ENCODE peak calls at places on chromosomes 1 and 21, in five cellular contexts. One of them, this sample, is unnamed. For H3K4me1, the result is how much of the 10 kb centered on the place peaks cover.

GRCh38 chr1:24898152-24898908 is 31.7 kb downstream of the RUNX3 start:
- DNase-seq in lung: peak
- DNase-seq in right lobe of liver: peak
- DNase-seq in stomach: peak
- DNase-seq in adrenal gland: peak
- DNase-seq in this sample: peak

GRCh38 chr1:18557621-18558465 is 72.8 kb upstream of the PAX7 start:
- DNase-seq in lung: peak
- DNase-seq in right lobe of liver: no peak
- DNase-seq in stomach: peak
- DNase-seq in adrenal gland: no peak
- DNase-seq in this sample: no peak

GRCh38 chr1:160768295-160768657 is 27.7 kb upstream of the LY9 start:
- DNase-seq in lung: no peak
- DNase-seq in right lobe of liver: peak
- DNase-seq in stomach: peak
- DNase-seq in adrenal gland: peak
- DNase-seq in this sample: peak

GRCh38 chr1:167219194-167219593 is 1.5 kb upstream of the POU2F1 start:
- DNase-seq in lung: no peak
- DNase-seq in right lobe of liver: no peak
- DNase-seq in stomach: no peak
- DNase-seq in adrenal gland: no peak
- DNase-seq in this sample: peak

GRCh38 chr21:21097425-21097824 is 99.2 kb downstream of the NCAM2 start:
- DNase-seq in lung: no peak
- DNase-seq in right lobe of liver: no peak
- DNase-seq in stomach: no peak
- DNase-seq in adrenal gland: no peak
- DNase-seq in this sample: no peak

GRCh38 chr1:178046856-178047255 is 47.0 kb upstream of the RASAL2 start:
- DNase-seq in lung: no peak
- DNase-seq in right lobe of liver: no peak
- DNase-seq in stomach: no peak
- DNase-seq in adrenal gland: no peak
- DNase-seq in this sample: no peak

GRCh38 chr1:77594366-77595112 is 87.9 kb downstream of the ZZZ3 start:
- DNase-seq in lung: no peak
- DNase-seq in right lobe of liver: no peak
- DNase-seq in stomach: no peak
- DNase-seq in adrenal gland: no peak
- DNase-seq in this sample: no peak

GRCh38 chr1:28887418-28887834 is 26.9 kb upstream of the EPB41 start:
- DNase-seq in lung: no peak
- DNase-seq in right lobe of liver: peak
- DNase-seq in stomach: peak
- DNase-seq in adrenal gland: peak
- DNase-seq in this sample: no peak

GRCh38 chr1:47705517-47706130 is 267.8 kb downstream of the FOXD2 start:
- DNase-seq in lung: no peak
- DNase-seq in right lobe of liver: no peak
- DNase-seq in stomach: no peak
- DNase-seq in adrenal gland: no peak
- DNase-seq in this sample: peak

GRCh38 chr1:47703161-47703825 is 265.4 kb downstream of the FOXD2 start:
- DNase-seq in lung: no peak
- DNase-seq in right lobe of liver: no peak
- DNase-seq in stomach: no peak
- DNase-seq in adrenal gland: no peak
- DNase-seq in this sample: no peak

GRCh38 chr1:47701283-47701682 is 263.4 kb downstream of the FOXD2 start:
- DNase-seq in lung: no peak
- DNase-seq in right lobe of liver: no peak
- DNase-seq in stomach: no peak
- DNase-seq in adrenal gland: no peak
- DNase-seq in this sample: no peak

GRCh38 chr1:47701741-47702515 is 264.1 kb downstream of the FOXD2 start:
- DNase-seq in lung: no peak
- DNase-seq in right lobe of liver: no peak
- DNase-seq in stomach: no peak
- DNase-seq in adrenal gland: no peak
- DNase-seq in this sample: no peak

GRCh38 chr1:47703981-47704596 is 266.2 kb downstream of the FOXD2 start:
- DNase-seq in lung: no peak
- DNase-seq in right lobe of liver: no peak
- DNase-seq in stomach: no peak
- DNase-seq in adrenal gland: no peak
- DNase-seq in this sample: peak
- H3K4me3 ChIP-seq in lung: no peak
- H3K4me3 ChIP-seq in right lobe of liver: no peak
- H3K4me3 ChIP-seq in stomach: no peak
- H3K4me3 ChIP-seq in adrenal gland: no peak
- H3K4me3 ChIP-seq in this sample: no peak

DNA sequence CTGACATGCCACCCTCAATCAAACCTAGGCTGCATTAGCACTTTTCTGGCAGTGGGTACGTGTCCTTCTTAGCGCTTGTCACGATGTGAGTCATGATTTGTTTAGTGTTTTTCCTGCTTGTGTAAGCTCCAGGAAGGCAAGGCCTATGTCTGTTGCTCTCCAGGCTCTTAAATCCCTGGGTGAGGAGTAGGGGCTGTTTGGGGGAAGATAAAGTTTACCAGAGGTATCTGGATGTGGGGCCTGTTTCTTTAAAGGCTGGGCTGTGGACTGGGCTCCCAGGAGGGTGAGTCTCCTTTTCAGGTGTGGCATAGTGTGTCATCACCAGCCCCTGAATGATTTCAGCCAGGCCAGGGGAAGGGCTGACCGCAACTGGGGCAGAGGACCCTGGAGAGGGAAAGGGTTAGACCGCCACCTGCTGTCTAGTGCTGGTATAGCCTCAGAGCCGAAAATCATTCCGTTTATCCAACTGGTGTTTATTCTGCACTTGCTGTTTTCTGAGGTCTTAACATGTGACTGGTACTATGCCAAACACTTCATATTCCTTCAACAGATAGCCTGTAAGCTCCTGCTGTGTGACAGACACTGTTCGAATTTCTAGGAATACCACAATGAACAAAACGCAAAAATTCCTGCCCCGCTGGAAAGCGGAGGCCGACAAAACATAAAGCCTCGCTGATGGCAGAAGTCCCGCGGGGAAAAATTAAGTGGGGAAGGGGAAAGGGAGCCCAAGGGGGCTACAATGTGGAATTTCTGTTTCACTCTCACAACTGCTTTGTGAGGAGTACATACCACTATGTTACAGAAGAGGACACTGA is 9.7 kb downstream of the SERINC2 start:
- DNase-seq in lung: peak
- DNase-seq in right lobe of liver: peak
- DNase-seq in stomach: peak
- DNase-seq in adrenal gland: peak
- DNase-seq in this sample: peak
- H3K4me1 ChIP-seq in lung: under half
- H3K4me1 ChIP-seq in right lobe of liver: under half
- H3K4me1 ChIP-seq in stomach: under half
- H3K4me1 ChIP-seq in adrenal gland: under half
- H3K4me1 ChIP-seq in this sample: under half

GRCh38 chr1:54272134-54272533 is 72.2 kb downstream of the MRPL37 start:
- DNase-seq in lung: no peak
- DNase-seq in right lobe of liver: no peak
- DNase-seq in stomach: no peak
- DNase-seq in adrenal gland: no peak
- DNase-seq in this sample: no peak
- H3K27ac ChIP-seq in lung: no peak
- H3K27ac ChIP-seq in right lobe of liver: peak
- H3K27ac ChIP-seq in stomach: peak
- H3K27ac ChIP-seq in adrenal gland: peak
- H3K27ac ChIP-seq in this sample: peak

GRCh38 chr1:192807221-192807967 is 1.4 kb upstream of the RGS2 start:
- DNase-seq in lung: no peak
- DNase-seq in right lobe of liver: no peak
- DNase-seq in stomach: no peak
- DNase-seq in adrenal gland: no peak
- DNase-seq in this sample: peak
- H3K4me3 ChIP-seq in lung: no peak
- H3K4me3 ChIP-seq in right lobe of liver: peak
- H3K4me3 ChIP-seq in stomach: peak
- H3K4me3 ChIP-seq in adrenal gland: no peak
- H3K4me3 ChIP-seq in this sample: peak

GRCh38 chr1:114707604-114708003 is 9.0 kb downstream of the NRAS start:
- DNase-seq in lung: no peak
- DNase-seq in right lobe of liver: no peak
- DNase-seq in stomach: no peak
- DNase-seq in adrenal gland: no peak
- DNase-seq in this sample: no peak

GRCh38 chr1:114715952-114716303 is 643 bp downstream of the NRAS start:
- DNase-seq in lung: no peak
- DNase-seq in right lobe of liver: no peak
- DNase-seq in stomach: no peak
- DNase-seq in adrenal gland: no peak
- DNase-seq in this sample: no peak

GRCh38 chr1:114716304-114717158 is at the start of gene NRAS:
- DNase-seq in lung: peak
- DNase-seq in right lobe of liver: peak
- DNase-seq in stomach: peak
- DNase-seq in adrenal gland: peak
- DNase-seq in this sample: peak

GRCh38 chr1:114710360-114710759 is 6.2 kb downstream of the NRAS start:
- DNase-seq in lung: no peak
- DNase-seq in right lobe of liver: no peak
- DNase-seq in stomach: no peak
- DNase-seq in adrenal gland: no peak
- DNase-seq in this sample: no peak

GRCh38 chr1:114712987-114713386 is 3.6 kb downstream of the NRAS start:
- DNase-seq in lung: no peak
- DNase-seq in right lobe of liver: no peak
- DNase-seq in stomach: no peak
- DNase-seq in adrenal gland: no peak
- DNase-seq in this sample: no peak
- H3K4me1 ChIP-seq in lung: under half
- H3K4me1 ChIP-seq in right lobe of liver: under half
- H3K4me1 ChIP-seq in stomach: under half
- H3K4me1 ChIP-seq in adrenal gland: under half
- H3K4me1 ChIP-seq in this sample: under half

GRCh38 chr1:41278076-41278475 is 36.0 kb upstream of the SCMH1 start:
- DNase-seq in lung: no peak
- DNase-seq in right lobe of liver: no peak
- DNase-seq in stomach: no peak
- DNase-seq in adrenal gland: no peak
- DNase-seq in this sample: no peak

GRCh38 chr1:41272601-41273000 is 30.5 kb upstream of the SCMH1 start:
- DNase-seq in lung: no peak
- DNase-seq in right lobe of liver: no peak
- DNase-seq in stomach: no peak
- DNase-seq in adrenal gland: no peak
- DNase-seq in this sample: no peak

GRCh38 chr1:41277371-41277994 is 35.4 kb upstream of the SCMH1 start:
- DNase-seq in lung: no peak
- DNase-seq in right lobe of liver: no peak
- DNase-seq in stomach: no peak
- DNase-seq in adrenal gland: no peak
- DNase-seq in this sample: no peak

GRCh38 chr1:41274827-41275519 is 32.9 kb upstream of the SCMH1 start:
- DNase-seq in lung: no peak
- DNase-seq in right lobe of liver: no peak
- DNase-seq in stomach: no peak
- DNase-seq in adrenal gland: no peak
- DNase-seq in this sample: no peak

GRCh38 chr1:41275831-41276230 is 33.7 kb upstream of the SCMH1 start:
- DNase-seq in lung: no peak
- DNase-seq in right lobe of liver: no peak
- DNase-seq in stomach: no peak
- DNase-seq in adrenal gland: no peak
- DNase-seq in this sample: no peak
- H3K27ac ChIP-seq in lung: no peak
- H3K27ac ChIP-seq in right lobe of liver: no peak
- H3K27ac ChIP-seq in stomach: no peak
- H3K27ac ChIP-seq in adrenal gland: no peak
- H3K27ac ChIP-seq in this sample: no peak

DNA sequence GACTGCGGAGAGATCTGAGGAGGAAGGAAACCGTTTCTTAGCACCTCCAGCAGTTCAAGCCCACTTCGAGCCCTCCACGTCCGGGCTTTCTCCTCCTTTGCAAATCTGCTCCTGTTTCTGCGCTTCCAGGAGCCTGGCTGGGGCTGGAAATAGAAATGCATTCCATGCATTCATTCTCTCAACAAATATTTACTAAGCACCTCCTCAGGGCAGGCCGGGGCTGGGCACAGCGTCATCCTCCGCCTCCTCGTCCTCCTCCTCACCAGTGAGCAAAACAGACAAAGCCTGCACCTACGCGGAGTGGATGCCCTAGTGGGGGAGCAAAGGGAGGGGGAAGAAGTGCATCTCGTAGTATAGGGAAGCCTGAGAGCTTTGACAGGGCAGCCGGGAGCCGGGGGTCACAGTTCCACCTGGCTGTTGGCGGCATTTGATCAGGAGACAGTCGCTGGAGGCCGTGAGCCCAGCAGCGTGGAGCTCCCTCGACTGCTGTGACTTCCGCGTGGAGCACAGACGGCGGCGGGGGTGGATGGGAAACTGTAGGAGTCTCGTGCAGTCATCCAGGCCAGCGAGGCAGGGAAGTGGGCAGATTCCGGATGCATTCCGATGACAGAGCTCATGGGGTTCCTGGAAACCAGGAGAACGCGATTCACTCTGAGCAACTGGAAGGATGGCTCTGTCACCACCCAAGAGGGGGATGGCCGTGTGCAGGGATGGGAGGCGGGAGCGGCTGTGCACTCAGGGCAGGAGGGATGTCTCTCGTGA is 93.4 kb downstream of the SIK1 start:
- DNase-seq in lung: peak
- DNase-seq in right lobe of liver: peak
- DNase-seq in stomach: peak
- DNase-seq in adrenal gland: no peak
- DNase-seq in this sample: peak
- H3K4me3 ChIP-seq in lung: no peak
- H3K4me3 ChIP-seq in right lobe of liver: no peak
- H3K4me3 ChIP-seq in stomach: peak
- H3K4me3 ChIP-seq in adrenal gland: no peak
- H3K4me3 ChIP-seq in this sample: peak

GRCh38 chr1:147204080-147204479 is 21.1 kb downstream of the FMO5 start:
- DNase-seq in lung: no peak
- DNase-seq in right lobe of liver: no peak
- DNase-seq in stomach: no peak
- DNase-seq in adrenal gland: no peak
- DNase-seq in this sample: no peak
- H3K4me1 ChIP-seq in lung: under half
- H3K4me1 ChIP-seq in right lobe of liver: under half
- H3K4me1 ChIP-seq in stomach: under half
- H3K4me1 ChIP-seq in adrenal gland: under half
- H3K4me1 ChIP-seq in this sample: under half

GRCh38 chr1:230085178-230085515 is 18.1 kb downstream of the GALNT2 start:
- DNase-seq in lung: peak
- DNase-seq in right lobe of liver: no peak
- DNase-seq in stomach: no peak
- DNase-seq in adrenal gland: peak
- DNase-seq in this sample: no peak
- H3K27ac ChIP-seq in lung: no peak
- H3K27ac ChIP-seq in right lobe of liver: no peak
- H3K27ac ChIP-seq in stomach: peak
- H3K27ac ChIP-seq in adrenal gland: peak
- H3K27ac ChIP-seq in this sample: peak

This sample was measured in SJCRH30.